ENCODE peak calls at places on chromosomes 16 and 17, in seven cellular contexts. K is stomach, L is NB4, V is body of pancreas, T is endothelial cell of umbilical vein, I is HCT116, C is IMR-90. E is an unnamed sample.

GRCh38 chr17:77995146-77995852 is 36.8 kb downstream of the TNRC6C start:
- DNase-seq in C (no peak), V (peak), K (no peak), T (no peak), I (no peak), L (no peak), E (no peak)

GRCh38 chr16:24149102-24149501 is 107.0 kb upstream of the CACNG3 start:
- DNase-seq in K (no peak), C (no peak), L (no peak), T (no peak), V (no peak), I (no peak), E (no peak)

GRCh38 chr17:46733837-46734516 is 84.5 kb downstream of the WNT3 start:
- DNase-seq in I (no peak), L (no peak), T (no peak), V (no peak), K (no peak), C (peak), E (no peak)

GRCh38 chr16:12582696-12583095 is 221.0 kb downstream of the CPPED1 start:
- DNase-seq in I (no peak), K (no peak), V (no peak), C (no peak), T (no peak), L (no peak), E (peak)

GRCh38 chr17:61716225-61716829 is 125.3 kb upstream of the NACA2 start:
- DNase-seq in V (no peak), L (no peak), K (no peak), I (no peak), T (no peak), C (no peak), E (no peak)

GRCh38 chr17:15886804-15887203 is 58.1 kb upstream of the ADORA2B start:
- DNase-seq in K (no peak), C (no peak), L (peak), I (no peak), V (no peak), T (no peak), E (no peak)

GRCh38 chr17:10294162-10294561 is 78.6 kb downstream of the MYH13 start:
- DNase-seq in I (no peak), K (no peak), L (no peak), T (no peak), C (no peak), V (no peak), E (no peak)

GRCh38 chr17:77882481-77883212 is 75.9 kb upstream of the TNRC6C start:
- DNase-seq in K (peak), L (peak), I (no peak), V (peak), T (no peak), C (peak), E (peak)

GRCh38 chr16:138049-138417 is 440 bp downstream of the NPRL3 start:
- DNase-seq in K (no peak), C (no peak), V (peak), L (peak), T (peak), I (no peak), E (peak)

GRCh38 chr16:22898874-22899348 is 84.9 kb downstream of the HS3ST2 start:
- DNase-seq in I (peak), C (peak), K (peak), L (peak), V (peak), T (peak), E (peak)

GRCh38 chr17:21374455-21375161 is 1.5 kb upstream of the KCNJ12 start:
- DNase-seq in I (no peak), C (no peak), T (no peak), K (no peak), L (peak), V (no peak), E (no peak)

GRCh38 chr17:8868529-8868951 is 1.1 kb upstream of the PIK3R6 start:
- DNase-seq in T (no peak), V (no peak), L (no peak), C (no peak), K (no peak), I (no peak), E (no peak)

GRCh38 chr17:54559883-54560282 is 340.8 kb upstream of the TOM1L1 start:
- DNase-seq in V (no peak), I (no peak), C (no peak), K (no peak), L (no peak), T (no peak), E (no peak)

GRCh38 chr16:21186326-21186691 is 25.1 kb downstream of the ZP2 start:
- DNase-seq in K (no peak), L (no peak), I (no peak), T (no peak), C (peak), V (no peak), E (no peak)

GRCh38 chr17:40322417-40323315 is 13.7 kb downstream of the RARA start:
- DNase-seq in T (peak), V (peak), C (peak), I (peak), K (peak), L (peak), E (peak)

GRCh38 chr17:57408064-57408811 is 151.9 kb downstream of the MSI2 start:
- DNase-seq in K (no peak), T (no peak), C (no peak), I (no peak), L (no peak), V (no peak), E (no peak)

GRCh38 chr17:1122681-1123396 is 56.9 kb downstream of the ABR start:
- DNase-seq in K (peak), V (peak), I (peak), L (peak), C (peak), T (peak), E (peak)

GRCh38 chr16:72989203-72989991 is 58.5 kb downstream of the ZFHX3 start:
- DNase-seq in L (no peak), I (peak), C (peak), T (peak), V (peak), K (no peak), E (no peak)

GRCh38 chr17:39352511-39352910 is 48.9 kb downstream of the FBXL20 start:
- DNase-seq in I (no peak), C (no peak), K (no peak), V (no peak), L (no peak), T (peak), E (no peak)

GRCh38 chr17:75731716-75732498 is 10.6 kb downstream of the ITGB4 start:
- DNase-seq in I (no peak), C (no peak), T (no peak), K (no peak), V (no peak), L (no peak), E (no peak)

GRCh38 chr17:11768981-11769380 is 170.7 kb downstream of the DNAH9 start:
- DNase-seq in I (no peak), K (no peak), T (no peak), C (no peak), V (no peak), L (no peak), E (no peak)

GRCh38 chr16:22337849-22338248 is 36.6 kb downstream of the CDR2 start:
- DNase-seq in C (no peak), V (no peak), T (no peak), I (no peak), K (no peak), L (no peak), E (no peak)

GRCh38 chr16:57360321-57360935 is 1.8 kb downstream of the CCL22 start:
- DNase-seq in V (no peak), T (no peak), K (no peak), C (no peak), L (no peak), I (no peak), E (no peak)

GRCh38 chr16:73921295-73921694 is 375.3 kb upstream of the PSMD7 start:
- DNase-seq in I (no peak), L (peak), V (no peak), K (no peak), T (no peak), C (no peak), E (no peak)

GRCh38 chr16:14024300-14024699 is 46.8 kb upstream of the MRTFB start:
- DNase-seq in V (peak), C (no peak), K (no peak), T (peak), I (no peak), L (peak), E (no peak)
- TF ChIP-seq CTCF in V (peak), C (no peak), K (no peak), T (no peak), I (no peak), L (no peak), E (no peak)

GRCh38 chr17:13017623-13018462 is at the start of gene ELAC2:
- DNase-seq in V (peak), L (peak), T (peak), K (peak), C (peak), I (peak), E (peak)
- TF ChIP-seq POLR2A in V (peak), L (peak), T (peak), K (no peak), C (peak), I (peak), E (peak)

DNA sequence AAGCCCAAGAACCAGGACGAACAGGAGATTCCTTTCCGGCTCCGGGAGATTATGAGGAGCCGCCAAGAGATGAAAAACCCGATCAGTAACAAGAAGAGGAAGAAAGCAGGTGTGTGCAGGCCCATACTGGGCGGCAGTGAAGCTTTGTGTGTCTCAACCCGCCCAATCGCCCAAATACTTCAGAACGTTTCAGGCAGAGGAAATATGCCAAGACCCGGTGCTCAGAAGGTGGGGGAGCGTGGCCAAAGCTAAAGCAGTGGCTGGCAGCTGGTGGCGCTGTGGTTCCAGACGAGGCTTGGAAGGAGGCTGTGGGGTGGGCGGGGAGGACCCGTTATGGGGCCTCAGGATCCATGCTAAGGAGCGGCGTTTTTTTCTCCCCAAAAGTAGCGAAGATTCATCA is 1.2 kb downstream of the CCDC137 start:
- DNase-seq in L (peak), T (no peak), V (no peak), C (no peak), I (no peak), K (no peak), E (no peak)
- H3K4me3 ChIP-seq in L (peak), T (no peak), V (no peak), C (no peak), I (peak), K (peak), E (no peak)

GRCh38 chr16:70682239-70683145 is 3.4 kb downstream of the MTSS2 start:
- DNase-seq in K (no peak), T (no peak), L (no peak), C (no peak), V (no peak), I (no peak), E (no peak)
- TF ChIP-seq CTCF in K (no peak), T (no peak), L (no peak), C (no peak), V (no peak), I (no peak), E (no peak)

GRCh38 chr16:58516768-58517107 is 1.4 kb downstream of the SETD6 start:
- DNase-seq in I (no peak), T (no peak), L (peak), V (no peak), K (no peak), C (no peak), E (no peak)
- TF ChIP-seq POLR2A in I (no peak), T (no peak), L (no peak), V (no peak), K (no peak), C (no peak), E (no peak)

DNA sequence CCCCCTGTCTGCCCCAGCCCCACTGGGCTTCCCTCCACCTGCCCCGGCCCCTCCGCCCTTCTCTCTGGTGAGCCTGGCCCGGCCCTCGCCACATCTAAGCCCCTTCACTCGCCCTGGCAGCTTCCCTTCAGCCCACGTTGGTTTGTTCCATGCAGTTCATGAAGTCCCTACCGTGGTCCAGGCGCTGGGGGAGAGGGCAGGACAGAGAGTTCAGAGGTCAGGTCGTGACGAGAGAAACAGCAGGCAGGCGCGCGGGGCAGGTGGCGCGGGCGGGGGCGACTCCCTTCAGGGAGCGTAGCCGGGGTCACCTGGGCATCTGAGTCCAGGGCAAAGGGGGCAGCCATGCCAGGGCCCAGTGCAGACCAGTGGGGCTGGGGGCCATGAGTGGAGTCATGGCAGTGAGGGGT is 8.9 kb upstream of the TEDC2 start:
- DNase-seq in C (no peak), I (no peak), T (no peak), K (no peak), L (no peak), V (no peak), E (no peak)
- H3K4me3 ChIP-seq in C (no peak), I (no peak), T (no peak), K (no peak), L (no peak), V (no peak), E (no peak)

GRCh38 chr17:63950940-63951907 is 19.1 kb upstream of the CD79B start:
- DNase-seq in C (no peak), T (no peak), V (peak), K (peak), L (no peak), I (peak), E (no peak)
- TF ChIP-seq CTCF in C (no peak), T (no peak), V (peak), K (no peak), L (peak), I (peak), E (no peak)

GRCh38 chr17:7016406-7016805 is 4.0 kb downstream of the RNASEK start:
- DNase-seq in I (no peak), K (no peak), T (no peak), C (no peak), L (no peak), V (no peak), E (no peak)

GRCh38 chr17:7015587-7016020 is 3.2 kb downstream of the RNASEK start:
- DNase-seq in T (no peak), I (no peak), V (no peak), L (no peak), K (no peak), C (no peak), E (no peak)

GRCh38 chr17:7016886-7017826 is 4.7 kb downstream of the RNASEK start:
- DNase-seq in L (no peak), K (no peak), V (no peak), I (no peak), T (no peak), C (no peak), E (no peak)

GRCh38 chr17:7014261-7014994 is 2.0 kb downstream of the RNASEK start:
- DNase-seq in I (peak), L (peak), C (peak), K (peak), T (peak), V (peak), E (peak)

GRCh38 chr17:7014995-7015586 is 2.7 kb downstream of the RNASEK start:
- DNase-seq in T (no peak), C (peak), V (peak), K (no peak), L (peak), I (no peak), E (no peak)
- TF ChIP-seq POLR2A in T (peak), C (peak), V (no peak), K (no peak), L (no peak), I (no peak), E (peak)

GRCh38 chr17:49388290-49388640 is 26.2 kb upstream of the ZNF652 start:
- DNase-seq in V (no peak), C (no peak), L (no peak), I (no peak), K (no peak), T (no peak), E (no peak)
- H3K4me3 ChIP-seq in V (no peak), C (no peak), L (no peak), I (no peak), K (no peak), T (no peak), E (no peak)

DNA sequence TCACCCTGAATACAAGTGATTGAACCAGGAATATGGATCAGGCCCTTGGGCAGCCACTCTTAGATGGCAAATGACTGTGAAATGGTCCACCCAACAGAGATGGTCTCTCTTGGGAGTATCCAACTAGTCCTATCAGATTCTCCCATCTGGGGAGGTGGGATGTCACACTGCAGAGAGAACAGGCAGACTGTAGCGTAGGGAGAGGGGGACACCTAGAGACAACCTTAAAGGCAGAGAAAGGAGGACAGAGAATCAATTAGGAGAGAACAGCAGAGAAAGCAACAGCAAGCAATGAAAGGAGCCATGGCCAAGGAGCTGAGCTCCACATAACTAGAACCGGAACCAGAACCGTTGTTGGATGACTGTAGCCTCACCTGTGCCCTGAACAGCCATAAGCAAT is 37.2 kb downstream of the IQCK start:
- DNase-seq in K (no peak), I (no peak), V (no peak), C (no peak), L (no peak), T (no peak), E (no peak)
- TF ChIP-seq CTCF in K (no peak), I (no peak), V (no peak), C (no peak), L (no peak), T (no peak), E (no peak)

E was measured in uterus.